ENCODE peak calls at places on chromosomes 4 and X, in four cellular contexts. M is HCT116; W is brain microvascular endothelial cell; J is CD8-positive, alpha-beta T cell. L is an unnamed sample.
A peak's percentile ranks its signal among the peaks of the same experiment; 100 is the strongest.

GRCh38 chr4:149885896-149886295 is 70.3 kb upstream of the IQCM start:
- DNase-seq in M (no peak), W (peak; percentile 40), J (no peak), L (no peak)

GRCh38 chrX:66632473-66632872 is 6.4 kb downstream of the EDA2R start:
- DNase-seq in M (no peak), W (no peak), J (no peak), L (no peak)

GRCh38 chr4:118981839-118982381 is 93.3 kb downstream of the SYNPO2 start:
- DNase-seq in M (peak; percentile 55), W (peak; percentile 89), J (peak; percentile 16), L (peak; percentile 58)

GRCh38 chr4:41538017-41538733 is at the start of gene LIMCH1:
- DNase-seq in M (no peak), W (no peak), J (no peak), L (peak; percentile 66)

GRCh38 chr4:1226598-1226997 is 22.3 kb downstream of the CTBP1 start:
- DNase-seq in M (no peak), W (no peak), J (no peak), L (no peak)

GRCh38 chr4:159191989-159192388 is 89.1 kb downstream of the RAPGEF2 start:
- DNase-seq in M (peak; percentile 51), W (peak; percentile 68), J (no peak), L (peak; percentile 49)

GRCh38 chr4:139922625-139923024 is 231.4 kb downstream of the MAML3 start:
- DNase-seq in M (no peak), W (no peak), J (no peak), L (peak; percentile 42)

GRCh38 chr4:144649646-144650045 is 3.7 kb downstream of the HHIP start:
- DNase-seq in M (no peak), W (no peak), J (no peak), L (no peak)

GRCh38 chrX:81564851-81565250 is 362.9 kb downstream of the SH3BGRL start:
- DNase-seq in M (no peak), W (no peak), J (no peak), L (no peak)

GRCh38 chr4:110620352-110621327 is 2.2 kb downstream of the PITX2 start:
- DNase-seq in M (no peak), W (no peak), J (no peak), L (no peak)

GRCh38 chrX:153469811-153470410 is 465 bp downstream of the HAUS7 start:
- DNase-seq in M (no peak), W (no peak), J (no peak), L (peak; percentile 46)

GRCh38 chr4:40307627-40308497 is 27.3 kb upstream of the CHRNA9 start:
- DNase-seq in M (no peak), W (no peak), J (peak; percentile 62), L (no peak)

GRCh38 chr4:47876310-47876709 is 38.1 kb downstream of the NFXL1 start:
- DNase-seq in M (no peak), W (no peak), J (no peak), L (no peak)

GRCh38 chr4:184476660-184477059 is 2.3 kb upstream of the IRF2 start:
- DNase-seq in M (no peak), W (no peak), J (peak; percentile 11), L (no peak)

GRCh38 chr4:52103314-52103713 is 52.2 kb downstream of the SPATA18 start:
- DNase-seq in M (no peak), W (no peak), J (no peak), L (no peak)

GRCh38 chr4:15665738-15666365 is 10.7 kb upstream of the FBXL5 start:
- DNase-seq in M (peak; percentile 63), W (no peak), J (no peak), L (peak; percentile 67)

GRCh38 chr4:98604723-98605122 is 53.7 kb downstream of the TSPAN5 start:
- DNase-seq in M (no peak), W (no peak), J (no peak), L (no peak)

GRCh38 chrX:42495139-42495538 is 282.8 kb downstream of the PPP1R2C start:
- DNase-seq in M (no peak), W (no peak), J (peak; percentile 2), L (no peak)

GRCh38 chr4:19539192-19539591 is 712.5 kb upstream of the SLIT2 start:
- DNase-seq in M (no peak), W (no peak), J (no peak), L (no peak)